ENCODE peak calls at places on chromosomes 11 and 22, in ten cellular contexts. M, U, P, B, D, L, F, H, Y and E are unnamed samples.

GRCh38 chr11:74840486-74840885 is 91.8 kb downstream of the RNF169 start:
- DNase-seq in M (no peak), U (no peak), P (no peak), B (no peak), D (no peak), L (no peak), F (no peak), H (no peak), Y (no peak), E (no peak)

GRCh38 chr11:122711831-122712378 is 56.4 kb downstream of the UBASH3B start:
- DNase-seq in M (no peak), U (no peak), P (no peak), B (no peak), D (no peak), L (peak; percentile 45), F (no peak), H (peak; percentile 40), Y (no peak), E (no peak)

GRCh38 chr11:105144887-105145286 is 5.3 kb upstream of the CARD18 start:
- DNase-seq in M (no peak), U (no peak), P (peak; percentile 25), B (peak; percentile 22), D (no peak), L (no peak), F (no peak), H (peak; percentile 40), Y (no peak), E (no peak)

GRCh38 chr22:49046546-49047305 is 780.9 kb downstream of the BRD1 start:
- DNase-seq in M (no peak), U (no peak), P (no peak), B (no peak), D (peak; percentile 66), L (peak; percentile 70), F (peak; percentile 84), H (peak; percentile 43), Y (no peak), E (peak; percentile 75)

GRCh38 chr22:42073568-42074152 is 388 bp upstream of the PHETA2 start:
- DNase-seq in M (no peak), U (no peak), P (no peak), B (no peak), D (no peak), L (no peak), F (no peak), H (no peak), Y (no peak), E (no peak)

GRCh38 chr22:26945565-26945964 is 288.2 kb downstream of the MIAT start:
- DNase-seq in M (no peak), U (no peak), P (no peak), B (no peak), D (no peak), L (no peak), F (no peak), H (no peak), Y (no peak), E (no peak)

GRCh38 chr11:102966011-102966410 is 10.5 kb upstream of the MMP13 start:
- DNase-seq in M (no peak), U (no peak), P (no peak), B (no peak), D (no peak), L (no peak), F (no peak), H (no peak), Y (no peak), E (no peak)

GRCh38 chr22:32650553-32651345 is 150.8 kb upstream of the TIMP3 start:
- DNase-seq in M (no peak), U (no peak), P (no peak), B (peak; percentile 45), D (no peak), L (no peak), F (no peak), H (no peak), Y (no peak), E (no peak)

GRCh38 chr11:16226245-16226644 is 130.1 kb downstream of the SOX6 start:
- DNase-seq in M (no peak), U (peak; percentile 12), P (no peak), B (no peak), D (no peak), L (no peak), F (no peak), H (peak; percentile 87), Y (no peak), E (no peak)

GRCh38 chr11:33970984-33971466 is 79.1 kb upstream of the LMO2 start:
- DNase-seq in M (peak; percentile 3), U (peak; percentile 67), P (peak; percentile 57), B (peak; percentile 52), D (peak; percentile 55), L (peak; percentile 43), F (peak; percentile 50), H (peak; percentile 58), Y (no peak), E (peak; percentile 69)

GRCh38 chr22:46915978-46916730 is 153.7 kb downstream of the TBC1D22A start:
- DNase-seq in M (no peak), U (no peak), P (no peak), B (no peak), D (no peak), L (no peak), F (no peak), H (no peak), Y (no peak), E (no peak)

GRCh38 chr22:19880786-19881569 is 26.3 kb upstream of the GNB1L start:
- DNase-seq in M (no peak), U (no peak), P (peak; percentile 93), B (peak; percentile 61), D (no peak), L (no peak), F (peak; percentile 90), H (peak; percentile 99), Y (no peak), E (peak; percentile 81)

GRCh38 chr22:50190182-50190951 is 4.7 kb downstream of the TRABD start:
- DNase-seq in M (peak; percentile 70), U (peak; percentile 95), P (no peak), B (no peak), D (no peak), L (peak; percentile 95), F (peak; percentile 80), H (peak; percentile 84), Y (peak; percentile 76), E (no peak)

GRCh38 chr22:30733081-30733680 is 38.5 kb downstream of the OSBP2 start:
- DNase-seq in M (no peak), U (no peak), P (no peak), B (peak; percentile 10), D (no peak), L (no peak), F (no peak), H (no peak), Y (no peak), E (no peak)